ENCODE peak calls at places on chromosome 10, in nine cellular contexts. One of them, this sample, is unnamed. For H3K4me1 and H3K27me3, the result is how much of the 10 kb centered on the place peaks cover.

GRCh38 chr10:118835682-118836326 is 81.0 kb upstream of the CACUL1 start:
- ATAC-seq in HCT116: peak
- ATAC-seq in gastrocnemius medialis: no peak
- ATAC-seq in right lobe of liver: no peak
- ATAC-seq in upper lobe of left lung: no peak
- ATAC-seq in IMR-90: no peak
- ATAC-seq in heart left ventricle: no peak
- ATAC-seq in K562: no peak
- ATAC-seq in HepG2: no peak
- ATAC-seq in this sample: no peak

GRCh38 chr10:118873738-118874105 is 119.0 kb upstream of the CACUL1 start:
- ATAC-seq in upper lobe of left lung: no peak
- ATAC-seq in heart left ventricle: no peak
- ATAC-seq in right lobe of liver: no peak
- ATAC-seq in IMR-90: no peak
- ATAC-seq in HepG2: no peak
- ATAC-seq in HCT116: no peak
- ATAC-seq in gastrocnemius medialis: no peak
- ATAC-seq in K562: no peak
- ATAC-seq in this sample: no peak

GRCh38 chr10:62585211-62585758 is 211.1 kb downstream of the ZNF365 start:
- ATAC-seq in HepG2: no peak
- ATAC-seq in IMR-90: no peak
- ATAC-seq in HCT116: no peak
- ATAC-seq in right lobe of liver: no peak
- ATAC-seq in heart left ventricle: peak
- ATAC-seq in upper lobe of left lung: peak
- ATAC-seq in K562: no peak
- ATAC-seq in gastrocnemius medialis: no peak
- ATAC-seq in this sample: no peak

GRCh38 chr10:94989192-94989591 is 50.7 kb downstream of the CYP2C9 start:
- ATAC-seq in K562: no peak
- ATAC-seq in IMR-90: no peak
- ATAC-seq in heart left ventricle: no peak
- ATAC-seq in HepG2: no peak
- ATAC-seq in upper lobe of left lung: no peak
- ATAC-seq in right lobe of liver: no peak
- ATAC-seq in gastrocnemius medialis: no peak
- ATAC-seq in HCT116: no peak
- ATAC-seq in this sample: no peak

GRCh38 chr10:124575107-124576035 is 113.7 kb downstream of the LHPP start:
- ATAC-seq in HCT116: no peak
- ATAC-seq in heart left ventricle: no peak
- ATAC-seq in upper lobe of left lung: no peak
- ATAC-seq in gastrocnemius medialis: no peak
- ATAC-seq in right lobe of liver: no peak
- ATAC-seq in K562: no peak
- ATAC-seq in IMR-90: no peak
- ATAC-seq in HepG2: no peak
- ATAC-seq in this sample: no peak

GRCh38 chr10:35017608-35018007 is 72.5 kb downstream of the CUL2 start:
- ATAC-seq in heart left ventricle: no peak
- ATAC-seq in K562: no peak
- ATAC-seq in IMR-90: no peak
- ATAC-seq in gastrocnemius medialis: no peak
- ATAC-seq in right lobe of liver: no peak
- ATAC-seq in upper lobe of left lung: no peak
- ATAC-seq in HepG2: no peak
- ATAC-seq in HCT116: no peak
- ATAC-seq in this sample: no peak

GRCh38 chr10:7950981-7951847 is 103.3 kb upstream of the GATA3 start:
- ATAC-seq in K562: peak
- ATAC-seq in IMR-90: peak
- ATAC-seq in HCT116: no peak
- ATAC-seq in HepG2: peak
- ATAC-seq in heart left ventricle: no peak
- ATAC-seq in upper lobe of left lung: no peak
- ATAC-seq in right lobe of liver: no peak
- ATAC-seq in gastrocnemius medialis: no peak
- ATAC-seq in this sample: no peak

GRCh38 chr10:47025253-47025539 is 114.0 kb downstream of the PTPN20 start:
- ATAC-seq in gastrocnemius medialis: no peak
- ATAC-seq in IMR-90: peak
- ATAC-seq in K562: peak
- ATAC-seq in HCT116: peak
- ATAC-seq in upper lobe of left lung: peak
- ATAC-seq in right lobe of liver: no peak
- ATAC-seq in HepG2: no peak
- ATAC-seq in heart left ventricle: no peak
- ATAC-seq in this sample: no peak

GRCh38 chr10:79021331-79021907 is 47.3 kb upstream of the ZMIZ1 start:
- ATAC-seq in gastrocnemius medialis: no peak
- ATAC-seq in K562: no peak
- ATAC-seq in IMR-90: no peak
- ATAC-seq in upper lobe of left lung: no peak
- ATAC-seq in heart left ventricle: no peak
- ATAC-seq in HepG2: no peak
- ATAC-seq in HCT116: no peak
- ATAC-seq in right lobe of liver: no peak
- ATAC-seq in this sample: no peak

GRCh38 chr10:81251457-81252115 is 623.4 kb upstream of the NRG3 start:
- ATAC-seq in heart left ventricle: no peak
- ATAC-seq in gastrocnemius medialis: no peak
- ATAC-seq in HepG2: no peak
- ATAC-seq in IMR-90: no peak
- ATAC-seq in K562: no peak
- ATAC-seq in right lobe of liver: no peak
- ATAC-seq in HCT116: no peak
- ATAC-seq in upper lobe of left lung: no peak
- ATAC-seq in this sample: no peak

GRCh38 chr10:71811351-71811750 is 38.0 kb upstream of the VSIR start:
- ATAC-seq in gastrocnemius medialis: no peak
- ATAC-seq in heart left ventricle: no peak
- ATAC-seq in K562: no peak
- ATAC-seq in upper lobe of left lung: no peak
- ATAC-seq in right lobe of liver: no peak
- ATAC-seq in HepG2: peak
- ATAC-seq in IMR-90: no peak
- ATAC-seq in HCT116: no peak
- ATAC-seq in this sample: no peak

GRCh38 chr10:33093362-33093761 is 135.3 kb upstream of the ITGB1 start:
- ATAC-seq in HCT116: no peak
- ATAC-seq in IMR-90: no peak
- ATAC-seq in heart left ventricle: no peak
- ATAC-seq in gastrocnemius medialis: no peak
- ATAC-seq in right lobe of liver: no peak
- ATAC-seq in upper lobe of left lung: no peak
- ATAC-seq in HepG2: no peak
- ATAC-seq in K562: no peak
- ATAC-seq in this sample: no peak

GRCh38 chr10:122326385-122326784 is 48.1 kb upstream of the PLEKHA1 start:
- ATAC-seq in upper lobe of left lung: no peak
- ATAC-seq in heart left ventricle: no peak
- ATAC-seq in K562: no peak
- ATAC-seq in IMR-90: no peak
- ATAC-seq in HCT116: no peak
- ATAC-seq in HepG2: no peak
- ATAC-seq in gastrocnemius medialis: no peak
- ATAC-seq in right lobe of liver: no peak
- ATAC-seq in this sample: no peak

GRCh38 chr10:70328018-70328417 is 44.2 kb upstream of the NPFFR1 start:
- ATAC-seq in HepG2: no peak
- ATAC-seq in gastrocnemius medialis: no peak
- ATAC-seq in K562: no peak
- ATAC-seq in upper lobe of left lung: no peak
- ATAC-seq in right lobe of liver: no peak
- ATAC-seq in IMR-90: no peak
- ATAC-seq in heart left ventricle: no peak
- ATAC-seq in HCT116: no peak
- ATAC-seq in this sample: no peak

GRCh38 chr10:126917375-126917774 is 12.1 kb downstream of the DOCK1 start:
- ATAC-seq in HepG2: no peak
- ATAC-seq in upper lobe of left lung: no peak
- ATAC-seq in K562: no peak
- ATAC-seq in right lobe of liver: peak
- ATAC-seq in IMR-90: no peak
- ATAC-seq in heart left ventricle: peak
- ATAC-seq in HCT116: no peak
- ATAC-seq in gastrocnemius medialis: no peak
- ATAC-seq in this sample: no peak

GRCh38 chr10:119246862-119247549 is 39.6 kb downstream of the GRK5 start:
- ATAC-seq in upper lobe of left lung: peak
- ATAC-seq in K562: no peak
- ATAC-seq in HCT116: no peak
- ATAC-seq in gastrocnemius medialis: peak
- ATAC-seq in HepG2: no peak
- ATAC-seq in heart left ventricle: no peak
- ATAC-seq in right lobe of liver: peak
- ATAC-seq in IMR-90: peak
- ATAC-seq in this sample: peak

GRCh38 chr10:77118603-77119282 is 518.9 kb downstream of the KCNMA1 start:
- ATAC-seq in HepG2: no peak
- ATAC-seq in gastrocnemius medialis: no peak
- ATAC-seq in heart left ventricle: no peak
- ATAC-seq in K562: no peak
- ATAC-seq in right lobe of liver: no peak
- ATAC-seq in IMR-90: no peak
- ATAC-seq in HCT116: no peak
- ATAC-seq in upper lobe of left lung: no peak
- ATAC-seq in this sample: no peak

GRCh38 chr10:43054593-43054992 is 22.3 kb upstream of the RET start:
- ATAC-seq in HepG2: no peak
- ATAC-seq in K562: no peak
- ATAC-seq in IMR-90: no peak
- ATAC-seq in upper lobe of left lung: no peak
- ATAC-seq in right lobe of liver: peak
- ATAC-seq in gastrocnemius medialis: no peak
- ATAC-seq in heart left ventricle: no peak
- ATAC-seq in HCT116: no peak
- ATAC-seq in this sample: no peak

GRCh38 chr10:110789604-110790428 is 81.9 kb upstream of the PDCD4 start:
- ATAC-seq in right lobe of liver: no peak
- ATAC-seq in heart left ventricle: no peak
- ATAC-seq in HepG2: no peak
- ATAC-seq in HCT116: no peak
- ATAC-seq in gastrocnemius medialis: no peak
- ATAC-seq in upper lobe of left lung: no peak
- ATAC-seq in IMR-90: no peak
- ATAC-seq in K562: no peak
- ATAC-seq in this sample: no peak

GRCh38 chr10:110790913-110791525 is 80.7 kb upstream of the PDCD4 start:
- ATAC-seq in right lobe of liver: no peak
- ATAC-seq in HCT116: no peak
- ATAC-seq in K562: no peak
- ATAC-seq in gastrocnemius medialis: no peak
- ATAC-seq in upper lobe of left lung: no peak
- ATAC-seq in HepG2: no peak
- ATAC-seq in IMR-90: peak
- ATAC-seq in heart left ventricle: no peak
- ATAC-seq in this sample: no peak

GRCh38 chr10:110791541-110792073 is 80.1 kb upstream of the PDCD4 start:
- ATAC-seq in heart left ventricle: no peak
- ATAC-seq in IMR-90: peak
- ATAC-seq in K562: no peak
- ATAC-seq in HepG2: no peak
- ATAC-seq in HCT116: no peak
- ATAC-seq in right lobe of liver: no peak
- ATAC-seq in upper lobe of left lung: no peak
- ATAC-seq in gastrocnemius medialis: peak
- ATAC-seq in this sample: no peak

GRCh38 chr10:110786172-110786571 is 85.6 kb upstream of the PDCD4 start:
- ATAC-seq in gastrocnemius medialis: no peak
- ATAC-seq in right lobe of liver: no peak
- ATAC-seq in heart left ventricle: no peak
- ATAC-seq in upper lobe of left lung: no peak
- ATAC-seq in IMR-90: peak
- ATAC-seq in HepG2: peak
- ATAC-seq in K562: no peak
- ATAC-seq in HCT116: no peak
- ATAC-seq in this sample: no peak

GRCh38 chr10:110788620-110789385 is 82.9 kb upstream of the PDCD4 start:
- ATAC-seq in HCT116: no peak
- ATAC-seq in gastrocnemius medialis: no peak
- ATAC-seq in K562: no peak
- ATAC-seq in IMR-90: no peak
- ATAC-seq in right lobe of liver: no peak
- ATAC-seq in upper lobe of left lung: no peak
- ATAC-seq in HepG2: no peak
- ATAC-seq in heart left ventricle: no peak
- ATAC-seq in this sample: no peak
- H3K4me1 ChIP-seq in HCT116: under half
- H3K4me1 ChIP-seq in gastrocnemius medialis: under half
- H3K4me1 ChIP-seq in K562: under half
- H3K4me1 ChIP-seq in IMR-90: under half
- H3K4me1 ChIP-seq in right lobe of liver: under half
- H3K4me1 ChIP-seq in upper lobe of left lung: under half
- H3K4me1 ChIP-seq in HepG2: under half
- H3K4me1 ChIP-seq in heart left ventricle: under half
- H3K4me1 ChIP-seq in this sample: under half

DNA sequence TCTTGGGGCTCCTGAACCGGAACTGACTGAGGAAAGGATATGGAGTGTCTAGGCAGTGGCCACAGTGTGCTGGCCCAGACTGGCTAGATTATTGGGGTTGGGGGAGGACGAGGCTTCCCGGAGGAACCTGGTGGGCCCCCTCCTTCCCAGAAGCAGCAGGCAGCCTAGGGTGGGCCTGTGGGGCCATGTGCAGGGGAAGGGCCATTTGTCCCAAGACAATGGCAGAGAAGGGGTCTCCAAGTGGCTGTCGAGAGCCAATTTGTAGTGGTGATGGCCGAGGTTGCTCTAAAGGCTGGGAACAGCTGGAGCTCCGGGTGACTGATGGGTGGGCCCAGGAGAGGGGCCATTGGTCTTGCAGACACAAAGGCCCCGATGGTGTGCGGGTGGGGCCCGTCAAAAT is 36.2 kb upstream of the PAX2 start:
- ATAC-seq in IMR-90: no peak
- ATAC-seq in heart left ventricle: no peak
- ATAC-seq in right lobe of liver: no peak
- ATAC-seq in K562: no peak
- ATAC-seq in HCT116: no peak
- ATAC-seq in upper lobe of left lung: no peak
- ATAC-seq in HepG2: no peak
- ATAC-seq in gastrocnemius medialis: no peak
- ATAC-seq in this sample: no peak
- H3K27me3 ChIP-seq in IMR-90: half or more
- H3K27me3 ChIP-seq in heart left ventricle: half or more
- H3K27me3 ChIP-seq in right lobe of liver: under half
- H3K27me3 ChIP-seq in K562: under half
- H3K27me3 ChIP-seq in HCT116: under half
- H3K27me3 ChIP-seq in upper lobe of left lung: under half
- H3K27me3 ChIP-seq in HepG2: under half
- H3K27me3 ChIP-seq in gastrocnemius medialis: half or more
- H3K27me3 ChIP-seq in this sample: half or more

GRCh38 chr10:110837418-110838120 is 34.2 kb upstream of the PDCD4 start:
- ATAC-seq in HCT116: no peak
- ATAC-seq in upper lobe of left lung: no peak
- ATAC-seq in gastrocnemius medialis: no peak
- ATAC-seq in heart left ventricle: peak
- ATAC-seq in HepG2: peak
- ATAC-seq in right lobe of liver: peak
- ATAC-seq in K562: no peak
- ATAC-seq in IMR-90: no peak
- ATAC-seq in this sample: peak
- TF ChIP-seq POLR2A in HCT116: no peak
- TF ChIP-seq POLR2A in upper lobe of left lung: no peak
- TF ChIP-seq POLR2A in gastrocnemius medialis: no peak
- TF ChIP-seq POLR2A in heart left ventricle: no peak
- TF ChIP-seq POLR2A in HepG2: no peak
- TF ChIP-seq POLR2A in right lobe of liver: no peak
- TF ChIP-seq POLR2A in K562: no peak
- TF ChIP-seq POLR2A in IMR-90: no peak
- TF ChIP-seq POLR2A in this sample: no peak

GRCh38 chr10:97363071-97363470 is 28.5 kb upstream of the FRAT2 start:
- ATAC-seq in HCT116: no peak
- ATAC-seq in gastrocnemius medialis: no peak
- ATAC-seq in upper lobe of left lung: no peak
- ATAC-seq in right lobe of liver: peak
- ATAC-seq in IMR-90: no peak
- ATAC-seq in K562: no peak
- ATAC-seq in HepG2: no peak
- ATAC-seq in heart left ventricle: no peak
- ATAC-seq in this sample: no peak
- H3K4me1 ChIP-seq in HCT116: under half
- H3K4me1 ChIP-seq in gastrocnemius medialis: under half
- H3K4me1 ChIP-seq in upper lobe of left lung: under half
- H3K4me1 ChIP-seq in right lobe of liver: under half
- H3K4me1 ChIP-seq in IMR-90: under half
- H3K4me1 ChIP-seq in K562: under half
- H3K4me1 ChIP-seq in HepG2: under half
- H3K4me1 ChIP-seq in heart left ventricle: under half
- H3K4me1 ChIP-seq in this sample: under half

This sample was measured in gastroesophageal sphincter.